ENCODE peak calls at places on chromosomes 6 and 20, in five cellular contexts. T is cardiac muscle cell, F is colonic mucosa, G is psoas muscle, O is left lung. N is an unnamed sample.

GRCh38 chr6:3419624-3420272 is 37.1 kb downstream of the SLC22A23 start:
- DNase-seq in O (no peak), G (no peak), T (no peak), F (no peak), N (no peak)

GRCh38 chr6:135568366-135568765 is 70.8 kb upstream of the AHI1 start:
- DNase-seq in T (peak), G (no peak), F (no peak), O (no peak), N (peak)

GRCh38 chr20:57412347-57413029 is 21.3 kb downstream of the RBM38 start:
- DNase-seq in F (no peak), T (no peak), G (no peak), O (peak), N (no peak)

GRCh38 chr6:43838276-43839036 is 68.4 kb downstream of the VEGFA start:
- DNase-seq in G (peak), T (peak), F (no peak), O (peak), N (peak)

GRCh38 chr20:11777387-11777786 is 140.3 kb upstream of the BTBD3 start:
- DNase-seq in O (no peak), G (no peak), T (no peak), F (no peak), N (no peak)

GRCh38 chr6:106513813-106514212 is 115.5 kb downstream of the RTN4IP1 start:
- DNase-seq in G (no peak), O (no peak), F (peak), T (no peak), N (no peak)

GRCh38 chr20:18272451-18272850 is 15.9 kb upstream of the ZNF133 start:
- DNase-seq in F (no peak), G (peak), O (no peak), T (peak), N (no peak)

GRCh38 chr6:28589234-28589951 is 63.7 kb downstream of the GPX5 start:
- DNase-seq in F (peak), G (no peak), O (no peak), T (peak), N (peak)

GRCh38 chr6:100663219-100663863 is 198.6 kb upstream of the SIM1 start:
- DNase-seq in T (peak), G (no peak), O (no peak), F (no peak), N (no peak)

GRCh38 chr6:25017932-25018581 is 82.3 kb upstream of the RIPOR2 start:
- DNase-seq in G (peak), T (peak), O (peak), F (peak), N (peak)

GRCh38 chr6:82909551-82909950 is 156.1 kb downstream of the UBE3D start:
- DNase-seq in O (no peak), T (no peak), F (no peak), G (no peak), N (no peak)

GRCh38 chr6:63574554-63574900 is 2.2 kb downstream of the LOC128125822 start:
- DNase-seq in T (no peak), F (no peak), O (no peak), G (no peak), N (no peak)

GRCh38 chr20:33131949-33132822 is 35.8 kb upstream of the BPIFA2 start:
- DNase-seq in F (no peak), O (no peak), G (no peak), T (no peak), N (no peak)

GRCh38 chr6:36938536-36938935 is 16.0 kb upstream of the PI16 start:
- DNase-seq in T (peak), G (no peak), F (no peak), O (no peak), N (no peak)

GRCh38 chr6:37495199-37495913 is 4.3 kb downstream of the CCDC167 start:
- DNase-seq in F (no peak), T (no peak), O (no peak), G (no peak), N (no peak)

GRCh38 chr6:142011156-142011555 is 121.6 kb upstream of the GJE1 start:
- DNase-seq in T (peak), G (no peak), F (no peak), O (no peak), N (no peak)

GRCh38 chr20:45701104-45701503 is 734 bp upstream of the WFDC13 start:
- DNase-seq in O (no peak), F (no peak), G (no peak), T (no peak), N (no peak)

GRCh38 chr6:157717266-157717870 is 105.7 kb upstream of the SNX9 start:
- DNase-seq in O (no peak), G (no peak), F (peak), T (no peak), N (no peak)

GRCh38 chr6:25279748-25280616 is 808 bp downstream of the CARMIL1 start:
- DNase-seq in G (no peak), T (no peak), O (no peak), F (peak), N (peak)

GRCh38 chr20:23021541-23021940 is 13.6 kb upstream of the SSTR4 start:
- DNase-seq in O (no peak), T (no peak), F (no peak), G (no peak), N (no peak)

GRCh38 chr6:46269447-46270229 is 98.9 kb upstream of the ENPP5 start:
- DNase-seq in O (no peak), G (no peak), F (no peak), T (peak), N (no peak)

GRCh38 chr20:13396036-13396435 is 175.0 kb downstream of the ISM1 start:
- DNase-seq in G (no peak), O (no peak), F (no peak), T (no peak), N (no peak)

GRCh38 chr20:10651227-10651990 is 22.4 kb downstream of the JAG1 start:
- DNase-seq in F (no peak), G (no peak), T (peak), O (no peak), N (no peak)

GRCh38 chr6:42899871-42900270 is 16.0 kb upstream of the PTCRA start:
- DNase-seq in F (no peak), O (no peak), T (no peak), G (peak), N (no peak)

GRCh38 chr20:32731882-32732266 is 11.4 kb downstream of the COMMD7 start:
- DNase-seq in F (no peak), G (no peak), T (peak), O (peak), N (no peak)

GRCh38 chr20:25077610-25078169 is 4.3 kb downstream of the VSX1 start:
- DNase-seq in G (peak), F (no peak), O (peak), T (peak), N (no peak)

GRCh38 chr6:5652738-5653137 is 354.0 kb downstream of the NRN1 start:
- DNase-seq in T (no peak), G (no peak), F (no peak), O (no peak), N (no peak)

GRCh38 chr20:973785-974194 is 28.3 kb downstream of the RSPO4 start:
- DNase-seq in O (no peak), T (peak), G (no peak), F (peak), N (no peak)

GRCh38 chr20:49245921-49246740 is 26.9 kb downstream of the DDX27 start:
- DNase-seq in T (peak), O (no peak), F (no peak), G (no peak), N (no peak)

GRCh38 chr20:43040427-43040826 is 149.3 kb downstream of the PTPRT start:
- DNase-seq in T (no peak), F (no peak), O (no peak), G (no peak), N (no peak)

GRCh38 chr20:57179265-57179664 is 87.2 kb downstream of the BMP7 start:
- DNase-seq in F (no peak), G (no peak), O (no peak), T (no peak), N (no peak)

GRCh38 chr6:42047790-42048405 is 2.4 kb upstream of the TAF8 start:
- DNase-seq in F (no peak), T (no peak), O (no peak), G (no peak), N (no peak)

DNA sequence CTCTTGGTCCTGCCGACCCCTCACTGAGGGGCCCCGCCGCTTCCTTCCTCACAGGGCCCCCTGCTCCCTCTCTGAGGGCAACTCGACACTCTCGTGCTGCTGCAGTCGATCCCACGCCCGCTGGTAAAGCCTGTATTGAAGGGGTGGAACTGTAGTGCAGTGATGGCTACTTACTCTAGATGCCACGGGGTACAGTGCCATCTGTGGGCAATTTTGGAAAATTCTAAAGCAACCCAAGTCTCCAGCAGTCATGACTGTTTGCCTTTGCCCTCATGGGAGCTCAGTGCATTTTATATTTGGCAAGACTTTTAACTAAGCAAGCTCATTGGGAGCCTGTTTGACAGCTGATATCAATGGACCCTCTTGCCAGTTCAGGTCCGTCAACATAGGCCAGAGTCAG is 6.5 kb upstream of the C6orf136 start:
- DNase-seq in O (no peak), F (no peak), G (no peak), T (no peak), N (no peak)
- TF ChIP-seq CTCF in O (no peak), F (no peak), G (no peak), T (no peak), N (no peak)

GRCh38 chr6:1597924-1598323 is 11.8 kb upstream of the FOXC1 start:
- DNase-seq in F (no peak), O (no peak), T (peak), G (no peak), N (no peak)

GRCh38 chr6:1597121-1597744 is 12.5 kb upstream of the FOXC1 start:
- DNase-seq in T (no peak), O (no peak), F (no peak), G (no peak), N (no peak)

GRCh38 chr6:1594495-1595200 is 15.1 kb upstream of the FOXC1 start:
- DNase-seq in O (no peak), F (no peak), T (no peak), G (no peak), N (no peak)

GRCh38 chr6:1595271-1596087 is 14.2 kb upstream of the FOXC1 start:
- DNase-seq in G (no peak), T (no peak), O (no peak), F (no peak), N (no peak)

DNA sequence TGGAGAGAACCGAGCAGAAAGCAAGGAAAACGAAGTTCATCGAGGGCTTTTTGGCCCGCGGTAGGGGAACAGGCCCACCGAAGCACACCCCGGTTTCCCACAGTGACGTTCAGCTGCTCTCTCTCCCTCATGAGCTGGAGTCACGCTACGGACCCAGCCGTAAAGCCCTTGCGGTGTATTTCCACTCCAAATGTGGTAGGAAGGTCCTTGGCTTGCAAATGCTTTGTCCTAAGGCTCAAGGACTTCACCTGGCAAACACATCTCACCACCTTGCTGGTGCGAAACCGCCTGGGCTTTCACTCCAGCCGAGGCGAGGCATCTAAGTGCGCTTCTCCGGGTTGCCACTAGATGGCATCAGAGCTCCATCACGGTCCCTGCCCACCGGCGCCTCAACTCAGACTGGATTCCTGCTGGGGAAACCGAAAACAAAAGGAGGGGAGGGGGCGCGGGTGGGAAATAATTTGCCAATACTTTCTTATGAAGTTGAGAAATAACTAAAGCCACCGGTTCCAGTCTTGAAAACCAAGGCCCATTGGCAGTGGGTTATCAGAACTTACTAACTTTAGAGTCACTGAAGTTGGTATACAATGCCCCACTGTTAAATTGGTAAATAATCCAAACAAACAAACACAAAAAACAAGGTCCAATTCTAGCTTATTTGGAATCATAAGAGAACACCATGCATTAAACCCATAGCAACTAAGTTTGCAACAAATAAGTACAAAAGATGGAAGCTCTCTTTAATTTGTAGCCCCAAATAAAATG is 13.4 kb upstream of the FOXC1 start:
- DNase-seq in F (peak), G (peak), O (peak), T (peak), N (peak)
- H3K4me3 ChIP-seq in F (no peak), G (peak), O (no peak), T (no peak), N (no peak)

DNA sequence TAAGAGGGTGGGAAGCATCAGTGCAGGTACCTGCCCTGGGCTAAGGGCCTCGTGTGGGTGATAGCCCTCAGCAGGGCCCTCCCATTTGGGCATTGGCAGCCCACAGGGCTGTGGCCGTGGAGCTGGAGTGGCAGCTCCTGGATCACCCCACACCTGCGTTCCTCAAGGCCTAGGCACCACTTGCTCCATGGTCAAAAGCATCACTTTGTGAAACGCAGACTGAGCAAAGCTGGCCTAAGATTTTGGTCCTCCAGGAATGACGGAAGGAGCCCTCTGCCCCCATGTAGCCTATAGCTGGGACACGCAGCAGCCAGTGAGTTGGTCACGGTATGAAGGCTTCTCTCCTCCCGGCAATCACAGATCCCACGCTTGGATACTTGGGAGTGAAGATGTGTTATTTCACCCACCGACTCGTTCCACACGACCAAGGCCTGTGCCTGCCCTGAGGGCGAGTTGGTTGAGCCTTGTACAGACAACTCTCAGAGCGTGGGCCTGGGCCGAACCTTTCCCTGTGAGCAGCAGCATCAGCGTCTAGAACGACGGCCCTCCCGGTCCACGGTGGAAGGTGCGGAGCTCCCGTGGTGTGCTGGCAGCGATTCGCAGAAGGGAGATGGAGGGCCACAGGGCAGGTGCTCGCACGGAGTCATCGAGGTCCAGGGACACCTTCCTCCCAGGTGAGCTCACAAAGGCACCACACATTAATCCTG is 39.7 kb downstream of the THBS2 start:
- DNase-seq in G (no peak), F (peak), T (no peak), O (no peak), N (no peak)
- H3K27ac ChIP-seq in G (peak), F (peak), T (no peak), O (peak), N (peak)

DNA sequence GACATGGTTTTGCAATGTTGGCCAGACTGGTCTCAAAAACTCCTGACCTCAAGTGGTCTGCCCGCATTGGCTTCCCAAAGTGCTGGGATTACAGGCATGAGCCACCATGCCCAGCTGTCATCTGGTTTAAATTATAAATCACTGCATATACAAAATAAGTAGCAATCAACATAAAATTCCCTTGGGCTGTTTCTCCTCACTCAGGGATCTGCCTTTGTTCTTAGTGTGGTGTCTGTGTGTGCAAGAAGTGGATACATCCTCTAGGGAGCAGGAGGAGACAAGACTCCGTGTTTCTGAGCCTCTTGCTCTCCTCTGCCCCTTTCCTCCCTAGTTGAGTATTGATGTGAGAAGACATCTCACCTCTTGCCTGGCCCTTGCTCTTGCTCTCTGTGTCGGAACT is 65.2 kb upstream of the ADGRF4 start:
- DNase-seq in O (no peak), T (peak), G (no peak), F (no peak), N (no peak)
- TF ChIP-seq CTCF in O (no peak), T (no peak), G (no peak), F (no peak), N (no peak)

GRCh38 chr6:32666420-32667300 is at the start of gene HLA-DQB1:
- DNase-seq in F (peak), T (peak), G (no peak), O (no peak), N (no peak)
- H3K4me3 ChIP-seq in F (no peak), T (peak), G (no peak), O (no peak), N (no peak)

DNA sequence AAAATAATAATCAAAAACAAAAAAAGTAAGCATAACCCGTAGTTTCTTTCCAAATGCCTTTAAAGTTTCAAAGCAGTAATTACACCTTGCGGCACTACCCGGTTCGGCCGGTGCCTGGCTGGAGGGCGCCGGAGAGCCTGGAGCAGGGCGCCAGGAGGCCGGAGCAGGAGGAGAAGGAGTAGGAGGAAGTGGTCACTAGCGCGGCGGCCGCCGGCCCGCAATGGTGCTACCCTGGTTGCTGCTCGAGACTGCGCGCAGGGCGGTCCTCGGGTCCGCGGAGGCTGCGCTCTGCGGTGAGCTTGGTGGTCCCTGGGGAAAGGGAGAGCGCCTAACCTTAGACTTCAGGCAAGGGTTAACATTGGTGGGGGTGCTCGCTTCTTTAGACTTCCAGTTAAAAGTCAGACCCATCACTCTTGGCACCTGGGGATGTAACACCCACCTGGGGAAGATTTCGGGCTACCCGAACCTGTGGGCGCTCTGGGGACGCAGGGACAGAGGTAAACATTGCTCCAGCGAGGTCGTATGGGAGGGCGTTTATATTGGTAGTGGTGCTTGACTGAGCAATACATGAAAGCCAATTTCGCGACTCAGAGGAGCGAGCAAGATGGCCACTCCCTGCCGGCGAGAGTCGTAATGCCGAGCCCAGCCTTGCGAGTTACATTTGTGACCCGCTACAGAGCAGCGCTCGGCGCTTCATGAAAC is 5.8 kb upstream of the USP45 start:
- DNase-seq in O (peak), G (peak), F (peak), T (peak), N (peak)
- H3K27ac ChIP-seq in O (peak), G (peak), F (peak), T (peak), N (peak)

GRCh38 chr6:29976588-29977424 is 34.5 kb downstream of the HLA-A start:
- DNase-seq in O (peak), G (peak), T (peak), F (peak), N (peak)
- TF ChIP-seq CTCF in O (no peak), G (peak), T (peak), F (no peak), N (no peak)

GRCh38 chr6:108123946-108124345 is 41.9 kb upstream of the NR2E1 start:
- DNase-seq in O (no peak), T (no peak), G (no peak), F (no peak), N (no peak)

GRCh38 chr6:108132863-108133262 is 33.0 kb upstream of the NR2E1 start:
- DNase-seq in F (no peak), O (no peak), T (no peak), G (no peak), N (no peak)

GRCh38 chr6:108123516-108123929 is 42.3 kb upstream of the NR2E1 start:
- DNase-seq in G (no peak), F (no peak), T (no peak), O (no peak), N (no peak)

GRCh38 chr6:108127056-108127455 is 38.8 kb upstream of the NR2E1 start:
- DNase-seq in O (no peak), G (no peak), F (no peak), T (no peak), N (no peak)

DNA sequence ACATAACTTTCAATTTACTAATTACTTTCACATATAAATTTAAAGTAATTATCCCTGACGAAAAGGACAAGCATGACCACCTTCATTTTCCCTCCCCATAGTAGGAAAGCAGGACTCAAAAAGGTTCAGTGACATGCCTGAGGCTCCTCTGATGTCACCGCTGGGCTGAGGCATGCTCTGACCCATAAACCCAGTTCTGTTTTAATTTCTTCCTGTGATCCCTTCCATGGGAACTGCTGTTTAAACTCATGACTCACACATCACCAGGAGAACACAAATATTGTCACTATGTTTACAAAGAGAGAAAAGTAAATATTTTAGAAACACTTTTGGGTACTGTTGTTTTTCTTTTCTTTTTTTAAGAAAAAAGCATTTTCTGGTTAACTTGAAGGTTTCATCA is 38.0 kb upstream of the NR2E1 start:
- DNase-seq in O (no peak), T (no peak), F (no peak), G (no peak), N (no peak)
- H3K4me3 ChIP-seq in O (no peak), T (no peak), F (no peak), G (no peak), N (no peak)

GRCh38 chr20:21309678-21310467 is 6.7 kb downstream of the XRN2 start:
- DNase-seq in T (no peak), G (no peak), O (no peak), F (no peak), N (no peak)

GRCh38 chr20:21312813-21313471 is 9.8 kb downstream of the XRN2 start:
- DNase-seq in O (no peak), T (no peak), F (no peak), G (no peak), N (no peak)

GRCh38 chr20:21315138-21315537 is 12.0 kb downstream of the XRN2 start:
- DNase-seq in O (no peak), F (no peak), T (peak), G (no peak), N (no peak)
- H3K27ac ChIP-seq in O (no peak), F (no peak), T (no peak), G (no peak), N (no peak)

N was measured in pancreas.